ENCODE peak calls at places on chromosomes 2 and 18, in four cellular contexts. R is keratinocyte, B is heart right ventricle, H is A549. S is an unnamed sample.

GRCh38 chr18:62637807-62638687 is 77.3 kb upstream of the PHLPP1 start:
- DNase-seq in H (peak; percentile 31), B (no peak), R (peak; percentile 2), S (no peak)

GRCh38 chr2:168278424-168278888 is 31.1 kb upstream of the STK39 start:
- DNase-seq in H (no peak), B (no peak), R (no peak), S (no peak)

GRCh38 chr18:32548688-32549087 is 78.0 kb upstream of the GAREM1 start:
- DNase-seq in H (no peak), R (no peak), B (no peak), S (no peak)

GRCh38 chr2:18208956-18209355 is 330.5 kb downstream of the KCNS3 start:
- DNase-seq in B (no peak), R (no peak), H (no peak), S (no peak)

GRCh38 chr2:392181-392920 is 104.5 kb upstream of the ALKAL2 start:
- DNase-seq in H (no peak), B (no peak), R (no peak), S (no peak)

GRCh38 chr18:37483984-37484892 is 81.4 kb downstream of the CELF4 start:
- DNase-seq in R (no peak), B (no peak), H (no peak), S (no peak)

GRCh38 chr2:223970343-223971128 is 13.3 kb downstream of the MRPL44 start:
- DNase-seq in R (no peak), B (no peak), H (peak; percentile 64), S (no peak)

GRCh38 chr2:30359644-30360167 is 87.3 kb upstream of the LCLAT1 start:
- DNase-seq in R (no peak), H (no peak), B (peak; percentile 82), S (no peak)

GRCh38 chr2:102103992-102104871 is 38.3 kb upstream of the IL1R1 start:
- DNase-seq in H (peak; percentile 71), R (no peak), B (peak; percentile 60), S (no peak)

GRCh38 chr2:219207884-219208740 is 1.5 kb downstream of the ZFAND2B start:
- DNase-seq in H (peak; percentile 39), B (no peak), R (no peak), S (no peak)

GRCh38 chr2:120637847-120638246 is 97.8 kb upstream of the GLI2 start:
- DNase-seq in H (no peak), B (no peak), R (no peak), S (no peak)

GRCh38 chr18:62339106-62339988 is 14.2 kb downstream of the TNFRSF11A start:
- DNase-seq in R (peak; percentile 25), B (no peak), H (peak; percentile 37), S (peak; percentile 21)

GRCh38 chr2:69917854-69918253 is 2.9 kb downstream of the MXD1 start:
- DNase-seq in R (no peak), B (no peak), H (peak; percentile 45), S (peak; percentile 53)

GRCh38 chr2:241558532-241559488 is at the start of gene BOK:
- DNase-seq in B (peak; percentile 55), H (peak; percentile 84), R (no peak), S (no peak)

GRCh38 chr2:142865924-142866323 is 11.5 kb upstream of the KYNU start:
- DNase-seq in H (no peak), B (no peak), R (no peak), S (no peak)

GRCh38 chr2:36781907-36782635 is 85.6 kb downstream of the VIT start:
- DNase-seq in H (no peak), B (no peak), R (no peak), S (no peak)

GRCh38 chr2:207239222-207239674 is 73.5 kb upstream of the KLF7 start:
- DNase-seq in H (peak; percentile 56), B (no peak), R (peak; percentile 99), S (peak; percentile 98)

GRCh38 chr2:88919087-88919738 is 227.7 kb downstream of the RPIA start:
- DNase-seq in H (peak; percentile 58), B (no peak), R (no peak), S (no peak)

GRCh38 chr2:208057108-208057507 is 31.8 kb upstream of the PLEKHM3 start:
- DNase-seq in B (no peak), R (no peak), H (no peak), S (no peak)

GRCh38 chr2:209496586-209496982 is 72.7 kb downstream of the MAP2 start:
- DNase-seq in H (no peak), R (no peak), B (no peak), S (no peak)

GRCh38 chr18:80168982-80169381 is 59.9 kb downstream of the ADNP2 start:
- DNase-seq in R (no peak), H (no peak), B (no peak), S (no peak)

GRCh38 chr2:158481116-158481515 is 24.4 kb downstream of the PKP4 start:
- DNase-seq in B (no peak), R (no peak), H (no peak), S (no peak)

GRCh38 chr18:76494181-76494540 is 881 bp downstream of the ZNF516 start:
- DNase-seq in H (no peak), R (no peak), B (peak; percentile 37), S (no peak)

GRCh38 chr18:10202947-10203346 is 251.5 kb upstream of the APCDD1 start:
- DNase-seq in H (no peak), R (no peak), B (no peak), S (no peak)

DNA sequence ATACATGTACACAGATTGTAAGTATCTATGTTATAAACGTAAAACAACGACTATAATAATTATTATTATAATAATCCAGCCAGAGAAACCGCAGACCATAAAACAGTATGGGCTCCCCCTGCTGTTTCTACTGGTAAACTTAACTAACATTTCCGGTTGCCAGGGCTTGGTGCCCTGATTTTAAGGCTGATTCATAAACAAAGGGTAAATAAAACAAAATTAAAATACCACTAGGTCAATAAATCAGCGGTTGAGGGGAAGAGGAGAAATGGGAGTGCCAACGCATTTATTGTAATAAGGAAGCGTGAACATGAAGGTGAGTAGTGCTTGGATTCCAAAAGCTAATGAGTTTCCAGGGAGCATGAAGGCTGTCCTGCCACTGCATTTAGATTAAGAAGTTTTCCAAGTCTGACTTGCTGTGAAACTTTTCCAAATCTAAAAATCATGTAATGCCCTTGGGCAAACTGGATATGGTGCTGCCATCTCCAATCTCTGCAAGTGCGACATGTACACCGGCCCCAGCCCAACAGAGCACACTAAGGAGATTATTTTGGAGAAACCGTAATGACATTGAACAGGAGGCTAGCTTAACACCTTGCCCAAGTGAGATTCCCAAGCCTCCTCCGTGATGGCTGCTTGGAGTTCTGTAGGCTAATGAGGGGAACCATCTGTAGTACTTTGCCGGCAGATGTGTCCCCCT is 50.7 kb upstream of the HNRNPA3 start:
- DNase-seq in R (no peak), H (peak; percentile 44), B (no peak), S (no peak)
- TF ChIP-seq CTCF in R (peak; percentile 33), H (peak; percentile 68), B (peak; percentile 67), S (peak; percentile 67)

DNA sequence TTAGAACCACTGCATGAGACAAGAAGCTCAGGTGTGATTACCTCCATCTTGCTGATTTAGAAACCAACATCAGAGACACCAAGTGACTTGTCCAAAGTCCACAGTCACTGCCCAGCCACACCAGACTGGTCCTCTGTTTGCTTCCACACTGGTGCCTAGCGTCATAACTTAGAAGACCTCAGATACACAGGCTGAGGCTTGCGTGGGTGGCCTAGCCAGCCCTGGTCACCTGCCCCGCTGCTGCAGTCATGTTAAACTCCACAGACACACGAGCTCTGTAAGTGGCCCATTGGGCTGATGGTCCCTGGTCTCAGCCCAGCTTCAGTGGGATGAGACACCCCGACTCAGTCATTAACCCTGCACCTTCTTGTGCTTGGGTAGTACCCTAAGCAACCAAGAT is 47.1 kb downstream of the CNGA3 start:
- DNase-seq in R (no peak), B (no peak), H (no peak), S (no peak)
- H3K4me3 ChIP-seq in R (no peak overlapping the region), B (no peak overlapping the region), H (no peak overlapping the region), S (no peak overlapping the region)

DNA sequence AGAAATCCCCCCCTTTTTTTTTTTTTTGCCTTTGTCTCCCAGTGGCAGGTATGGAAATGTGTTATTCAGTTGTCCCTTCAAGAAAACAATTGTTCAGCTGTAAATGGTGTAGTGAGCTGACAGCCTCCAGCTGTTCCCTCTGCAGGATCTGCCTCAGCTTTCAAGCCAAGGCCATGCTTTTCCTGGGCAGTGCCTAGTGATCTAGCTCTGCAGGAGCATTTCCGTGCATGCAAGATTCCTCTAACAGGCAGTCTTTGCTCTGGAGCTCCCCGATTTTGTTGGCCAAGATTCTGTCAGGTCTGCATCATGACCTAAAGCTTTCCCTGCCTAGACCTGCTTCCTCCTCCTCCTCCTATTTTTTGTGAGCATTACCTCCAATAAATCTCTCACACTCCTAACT is 300.7 kb upstream of the UBE2E3 start:
- DNase-seq in H (no peak), B (no peak), R (no peak), S (no peak)
- H3K27ac ChIP-seq in H (no peak overlapping the region), B (no peak overlapping the region), R (no peak overlapping the region), S (no peak overlapping the region)

GRCh38 chr2:71277536-71278103 is 50.7 kb upstream of the PAIP2B start:
- DNase-seq in H (peak; percentile 62), R (no peak), B (peak; percentile 64), S (no peak)
- TF ChIP-seq CTCF in H (peak; percentile 37), R (no peak), B (peak; percentile 65), S (peak; percentile 22)

GRCh38 chr18:13137041-13137938 is 81.3 kb upstream of the LDLRAD4 start:
- DNase-seq in B (peak; percentile 55), H (no peak), R (no peak), S (no peak)
- H3K4me3 ChIP-seq in B (peak overlapping the region; percentile 78), H (peak overlapping the region; percentile 58), R (peak overlapping the region; percentile 52), S (peak overlapping the region; percentile 60)

GRCh38 chr2:215787565-215788178 is 225.7 kb downstream of the MREG start:
- DNase-seq in B (no peak), H (no peak), R (no peak), S (no peak)

GRCh38 chr2:215780891-215781290 is 232.5 kb downstream of the MREG start:
- DNase-seq in R (no peak), B (no peak), H (no peak), S (no peak)

GRCh38 chr2:215782965-215783364 is 230.4 kb downstream of the MREG start:
- DNase-seq in H (no peak), R (no peak), B (no peak), S (no peak)

GRCh38 chr2:215782271-215782670 is 231.1 kb downstream of the MREG start:
- DNase-seq in H (no peak), R (no peak), B (no peak), S (no peak)

GRCh38 chr2:215784371-215784783 is 229.0 kb downstream of the MREG start:
- DNase-seq in R (no peak), H (no peak), B (no peak), S (peak; percentile 84)
- H3K27ac ChIP-seq in R (no peak overlapping the region), H (peak overlapping the region; percentile 51), B (peak overlapping the region; percentile 14), S (peak overlapping the region; percentile 86)

DNA sequence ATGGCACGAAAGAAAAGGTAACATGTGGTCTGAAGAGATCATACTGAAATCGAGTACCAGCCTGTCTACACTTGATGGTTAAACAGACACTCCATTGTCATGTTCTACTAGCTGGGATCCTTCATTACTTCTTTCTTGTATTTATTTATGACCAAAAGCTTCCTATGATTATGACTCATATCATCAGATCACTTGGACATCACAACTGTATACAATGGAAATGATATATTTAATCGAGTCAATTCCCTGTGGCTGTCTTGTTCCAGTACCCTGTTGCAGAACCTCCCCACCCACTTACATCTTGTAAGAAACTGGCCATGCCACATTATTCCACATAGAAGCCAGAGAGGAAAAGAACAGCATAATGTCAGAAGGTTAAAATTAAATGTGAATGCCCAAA is 358.9 kb downstream of the ZEB2 start:
- DNase-seq in R (no peak), H (no peak), B (no peak), S (no peak)
- TF ChIP-seq CTCF in R (no peak), H (no peak), B (no peak), S (no peak)

GRCh38 chr2:11754705-11755026 is 8.2 kb downstream of the LPIN1 start:
- DNase-seq in B (no peak), R (no peak), H (no peak), S (no peak)
- H3K4me3 ChIP-seq in B (no peak overlapping the region), R (no peak overlapping the region), H (no peak overlapping the region), S (no peak overlapping the region)

GRCh38 chr2:3727397-3728045 is 24.1 kb downstream of the DCDC2C start:
- DNase-seq in B (no peak), H (no peak), R (no peak), S (no peak)
- H3K27ac ChIP-seq in B (no peak overlapping the region), H (no peak overlapping the region), R (no peak overlapping the region), S (no peak overlapping the region)